ENCODE peak calls at places on chromosome 22, in ten cellular contexts. One of them, this sample, is unnamed. For H3K4me1, the result is how much of the 10 kb centered on the place peaks cover.

GRCh38 chr22:39316440-39317083 is 2.9 kb downstream of the RPL3 start:
- DNase-seq in stomach: peak
- DNase-seq in K562: peak
- DNase-seq in A549: peak
- DNase-seq in ovary: peak
- DNase-seq in adrenal gland: peak
- DNase-seq in Peyer's patch: peak
- DNase-seq in H1: peak
- DNase-seq in transverse colon: peak
- DNase-seq in heart left ventricle: peak
- DNase-seq in this sample: peak

GRCh38 chr22:49027122-49027670 is 800.5 kb downstream of the BRD1 start:
- DNase-seq in stomach: no peak
- DNase-seq in K562: no peak
- DNase-seq in A549: no peak
- DNase-seq in ovary: no peak
- DNase-seq in adrenal gland: no peak
- DNase-seq in Peyer's patch: no peak
- DNase-seq in H1: no peak
- DNase-seq in transverse colon: no peak
- DNase-seq in heart left ventricle: no peak
- DNase-seq in this sample: no peak

GRCh38 chr22:47219789-47220188 is 457.3 kb downstream of the TBC1D22A start:
- DNase-seq in stomach: no peak
- DNase-seq in K562: no peak
- DNase-seq in A549: no peak
- DNase-seq in ovary: no peak
- DNase-seq in adrenal gland: no peak
- DNase-seq in Peyer's patch: no peak
- DNase-seq in H1: peak
- DNase-seq in transverse colon: no peak
- DNase-seq in heart left ventricle: no peak
- DNase-seq in this sample: peak

GRCh38 chr22:37187891-37188761 is at the start of gene C1QTNF6:
- DNase-seq in stomach: peak
- DNase-seq in K562: no peak
- DNase-seq in A549: peak
- DNase-seq in ovary: peak
- DNase-seq in adrenal gland: no peak
- DNase-seq in Peyer's patch: peak
- DNase-seq in H1: peak
- DNase-seq in transverse colon: no peak
- DNase-seq in heart left ventricle: peak
- DNase-seq in this sample: peak

GRCh38 chr22:19120829-19121630 is 1.2 kb downstream of the DGCR2 start:
- DNase-seq in stomach: peak
- DNase-seq in K562: peak
- DNase-seq in A549: peak
- DNase-seq in ovary: no peak
- DNase-seq in adrenal gland: peak
- DNase-seq in Peyer's patch: peak
- DNase-seq in H1: no peak
- DNase-seq in transverse colon: peak
- DNase-seq in heart left ventricle: no peak
- DNase-seq in this sample: no peak

GRCh38 chr22:35783943-35784614 is 66.4 kb downstream of the APOL5 start:
- DNase-seq in stomach: no peak
- DNase-seq in K562: no peak
- DNase-seq in A549: peak
- DNase-seq in ovary: no peak
- DNase-seq in adrenal gland: no peak
- DNase-seq in Peyer's patch: no peak
- DNase-seq in H1: no peak
- DNase-seq in transverse colon: no peak
- DNase-seq in heart left ventricle: no peak
- DNase-seq in this sample: no peak

GRCh38 chr22:44538071-44538470 is 40.0 kb upstream of the RTL6 start:
- DNase-seq in stomach: no peak
- DNase-seq in K562: no peak
- DNase-seq in A549: peak
- DNase-seq in ovary: no peak
- DNase-seq in adrenal gland: no peak
- DNase-seq in Peyer's patch: no peak
- DNase-seq in H1: no peak
- DNase-seq in transverse colon: no peak
- DNase-seq in heart left ventricle: no peak
- DNase-seq in this sample: no peak

GRCh38 chr22:39496131-39496838 is 5.8 kb upstream of the MIEF1 start:
- DNase-seq in stomach: peak
- DNase-seq in K562: peak
- DNase-seq in A549: peak
- DNase-seq in ovary: peak
- DNase-seq in adrenal gland: peak
- DNase-seq in Peyer's patch: peak
- DNase-seq in H1: peak
- DNase-seq in transverse colon: peak
- DNase-seq in heart left ventricle: peak
- DNase-seq in this sample: peak

GRCh38 chr22:45242778-45243191 is 2.1 kb upstream of the KIAA0930 start:
- DNase-seq in stomach: peak
- DNase-seq in K562: no peak
- DNase-seq in A549: peak
- DNase-seq in ovary: no peak
- DNase-seq in adrenal gland: no peak
- DNase-seq in Peyer's patch: no peak
- DNase-seq in H1: no peak
- DNase-seq in transverse colon: peak
- DNase-seq in heart left ventricle: no peak
- DNase-seq in this sample: no peak

GRCh38 chr22:45187891-45188290 is 24.2 kb downstream of the NUP50 start:
- DNase-seq in stomach: no peak
- DNase-seq in K562: no peak
- DNase-seq in A549: no peak
- DNase-seq in ovary: no peak
- DNase-seq in adrenal gland: no peak
- DNase-seq in Peyer's patch: no peak
- DNase-seq in H1: no peak
- DNase-seq in transverse colon: no peak
- DNase-seq in heart left ventricle: no peak
- DNase-seq in this sample: no peak

GRCh38 chr22:48849513-48849912 is 978.2 kb downstream of the BRD1 start:
- DNase-seq in stomach: no peak
- DNase-seq in K562: no peak
- DNase-seq in A549: no peak
- DNase-seq in ovary: no peak
- DNase-seq in adrenal gland: no peak
- DNase-seq in Peyer's patch: no peak
- DNase-seq in H1: no peak
- DNase-seq in transverse colon: no peak
- DNase-seq in heart left ventricle: no peak
- DNase-seq in this sample: peak

GRCh38 chr22:21823740-21824438 is 43.6 kb downstream of the MAPK1 start:
- DNase-seq in stomach: no peak
- DNase-seq in K562: peak
- DNase-seq in A549: no peak
- DNase-seq in ovary: no peak
- DNase-seq in adrenal gland: no peak
- DNase-seq in Peyer's patch: no peak
- DNase-seq in H1: no peak
- DNase-seq in transverse colon: no peak
- DNase-seq in heart left ventricle: no peak
- DNase-seq in this sample: no peak

GRCh38 chr22:37288521-37288920 is 6.2 kb downstream of the CYTH4 start:
- DNase-seq in stomach: no peak
- DNase-seq in K562: no peak
- DNase-seq in A549: no peak
- DNase-seq in ovary: no peak
- DNase-seq in adrenal gland: no peak
- DNase-seq in Peyer's patch: no peak
- DNase-seq in H1: no peak
- DNase-seq in transverse colon: no peak
- DNase-seq in heart left ventricle: no peak
- DNase-seq in this sample: no peak

GRCh38 chr22:47788461-47788860 is 1026.0 kb downstream of the TBC1D22A start:
- DNase-seq in stomach: no peak
- DNase-seq in K562: no peak
- DNase-seq in A549: no peak
- DNase-seq in ovary: no peak
- DNase-seq in adrenal gland: no peak
- DNase-seq in Peyer's patch: no peak
- DNase-seq in H1: peak
- DNase-seq in transverse colon: no peak
- DNase-seq in heart left ventricle: no peak
- DNase-seq in this sample: no peak

GRCh38 chr22:39654527-39654926 is 84.0 kb downstream of the CACNA1I start:
- DNase-seq in stomach: no peak
- DNase-seq in K562: no peak
- DNase-seq in A549: no peak
- DNase-seq in ovary: no peak
- DNase-seq in adrenal gland: no peak
- DNase-seq in Peyer's patch: no peak
- DNase-seq in H1: no peak
- DNase-seq in transverse colon: no peak
- DNase-seq in heart left ventricle: no peak
- DNase-seq in this sample: no peak

GRCh38 chr22:48629631-48630443 is 1197.8 kb downstream of the BRD1 start:
- DNase-seq in stomach: no peak
- DNase-seq in K562: no peak
- DNase-seq in A549: no peak
- DNase-seq in ovary: no peak
- DNase-seq in adrenal gland: no peak
- DNase-seq in Peyer's patch: no peak
- DNase-seq in H1: no peak
- DNase-seq in transverse colon: no peak
- DNase-seq in heart left ventricle: no peak
- DNase-seq in this sample: no peak

GRCh38 chr22:22342697-22343602 is 98.4 kb downstream of the VPREB1 start:
- DNase-seq in stomach: peak
- DNase-seq in K562: peak
- DNase-seq in A549: peak
- DNase-seq in ovary: no peak
- DNase-seq in adrenal gland: peak
- DNase-seq in Peyer's patch: peak
- DNase-seq in H1: peak
- DNase-seq in transverse colon: peak
- DNase-seq in heart left ventricle: no peak
- DNase-seq in this sample: no peak

GRCh38 chr22:42925598-42925997 is 68.5 kb upstream of the ARFGAP3 start:
- DNase-seq in stomach: no peak
- DNase-seq in K562: no peak
- DNase-seq in A549: no peak
- DNase-seq in ovary: no peak
- DNase-seq in adrenal gland: no peak
- DNase-seq in Peyer's patch: no peak
- DNase-seq in H1: no peak
- DNase-seq in transverse colon: no peak
- DNase-seq in heart left ventricle: no peak
- DNase-seq in this sample: no peak
- H3K4me1 ChIP-seq in stomach: half or more
- H3K4me1 ChIP-seq in K562: under half
- H3K4me1 ChIP-seq in A549: half or more
- H3K4me1 ChIP-seq in ovary: under half
- H3K4me1 ChIP-seq in adrenal gland: half or more
- H3K4me1 ChIP-seq in Peyer's patch: under half
- H3K4me1 ChIP-seq in H1: under half
- H3K4me1 ChIP-seq in transverse colon: under half
- H3K4me1 ChIP-seq in heart left ventricle: half or more
- H3K4me1 ChIP-seq in this sample: half or more

GRCh38 chr22:23767673-23768548 is at the start of gene CHCHD10:
- DNase-seq in stomach: peak
- DNase-seq in K562: peak
- DNase-seq in A549: peak
- DNase-seq in ovary: peak
- DNase-seq in adrenal gland: peak
- DNase-seq in Peyer's patch: peak
- DNase-seq in H1: peak
- DNase-seq in transverse colon: peak
- DNase-seq in heart left ventricle: peak
- DNase-seq in this sample: peak
- TF ChIP-seq POLR2A in stomach: no peak
- TF ChIP-seq POLR2A in K562: peak
- TF ChIP-seq POLR2A in A549: peak
- TF ChIP-seq POLR2A in ovary: no peak
- TF ChIP-seq POLR2A in adrenal gland: peak
- TF ChIP-seq POLR2A in Peyer's patch: peak
- TF ChIP-seq POLR2A in H1: no peak
- TF ChIP-seq POLR2A in transverse colon: peak
- TF ChIP-seq POLR2A in heart left ventricle: peak
- TF ChIP-seq POLR2A in this sample: peak

DNA sequence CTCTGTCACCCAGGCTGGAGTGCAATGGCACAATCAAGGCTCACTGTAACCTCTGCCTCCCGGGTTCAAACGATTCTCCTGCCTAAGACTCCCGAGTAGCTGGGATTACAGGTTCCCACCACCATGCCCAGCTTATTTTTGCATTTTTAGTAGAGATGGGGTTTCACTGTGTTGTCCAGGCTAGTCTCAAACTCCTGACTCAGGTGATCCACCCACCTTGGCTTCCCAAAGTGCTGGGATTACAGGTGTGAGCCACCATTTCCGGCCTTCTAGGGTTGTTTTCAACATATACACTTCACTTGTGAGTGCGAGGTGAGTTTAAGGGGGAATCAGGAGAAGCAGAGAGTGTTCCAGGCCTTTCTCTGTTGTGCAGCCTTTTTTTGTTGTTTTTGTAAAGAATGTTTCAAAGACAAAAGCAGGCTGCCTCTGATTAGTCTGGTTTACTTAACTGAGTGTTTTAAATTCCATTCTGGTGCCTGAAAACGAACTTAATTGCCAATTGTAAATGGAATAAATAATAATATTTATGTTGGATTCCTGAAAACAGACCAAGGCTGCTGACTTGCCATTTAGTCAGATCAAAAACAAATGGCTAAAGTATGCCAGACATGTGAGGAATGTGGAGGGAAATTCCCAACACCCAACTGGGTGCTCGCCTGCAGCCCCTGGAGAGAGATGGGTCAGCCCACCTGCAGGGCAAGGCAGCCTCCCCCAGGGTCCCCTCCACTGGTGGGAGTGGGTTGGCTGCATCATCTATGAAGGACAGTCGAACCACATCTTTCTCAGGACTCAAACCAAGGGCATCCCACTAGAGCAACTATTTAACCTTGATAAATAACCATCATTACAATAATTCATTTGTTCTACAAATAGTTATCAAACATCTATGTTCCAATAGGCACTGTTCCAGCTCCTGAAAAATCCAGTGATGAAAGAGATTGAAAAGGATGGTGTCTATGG is 4.6 kb upstream of the RANGAP1 start:
- DNase-seq in stomach: no peak
- DNase-seq in K562: no peak
- DNase-seq in A549: peak
- DNase-seq in ovary: no peak
- DNase-seq in adrenal gland: no peak
- DNase-seq in Peyer's patch: no peak
- DNase-seq in H1: peak
- DNase-seq in transverse colon: no peak
- DNase-seq in heart left ventricle: no peak
- DNase-seq in this sample: no peak
- H3K27ac ChIP-seq in stomach: no peak
- H3K27ac ChIP-seq in K562: no peak
- H3K27ac ChIP-seq in A549: peak
- H3K27ac ChIP-seq in ovary: no peak
- H3K27ac ChIP-seq in adrenal gland: peak
- H3K27ac ChIP-seq in Peyer's patch: no peak
- H3K27ac ChIP-seq in H1: peak
- H3K27ac ChIP-seq in transverse colon: peak
- H3K27ac ChIP-seq in heart left ventricle: no peak
- H3K27ac ChIP-seq in this sample: no peak

GRCh38 chr22:17782621-17783020 is 8.4 kb upstream of the BID start:
- DNase-seq in stomach: no peak
- DNase-seq in K562: no peak
- DNase-seq in A549: no peak
- DNase-seq in ovary: no peak
- DNase-seq in adrenal gland: no peak
- DNase-seq in Peyer's patch: peak
- DNase-seq in H1: no peak
- DNase-seq in transverse colon: peak
- DNase-seq in heart left ventricle: no peak
- DNase-seq in this sample: no peak
- H3K4me1 ChIP-seq in stomach: under half
- H3K4me1 ChIP-seq in K562: under half
- H3K4me1 ChIP-seq in A549: under half
- H3K4me1 ChIP-seq in ovary: under half
- H3K4me1 ChIP-seq in adrenal gland: under half
- H3K4me1 ChIP-seq in Peyer's patch: under half
- H3K4me1 ChIP-seq in H1: under half
- H3K4me1 ChIP-seq in transverse colon: under half
- H3K4me1 ChIP-seq in heart left ventricle: under half
- H3K4me1 ChIP-seq in this sample: under half

This sample was measured in sigmoid colon.